ENCODE peak calls at places on chromosome 13, in eight cellular contexts. I is upper lobe of left lung; V is Karpas-422; P is CD8-positive, alpha-beta memory T cell; W is Caco-2; G is colonic mucosa; L is A673; Q is CD8-positive, alpha-beta T cell. Z is an unnamed sample.

GRCh38 chr13:77994166-77994565 is 75.5 kb upstream of the EDNRB start:
- DNase-seq in I (no peak), V (no peak), P (no peak), W (no peak), G (no peak), L (no peak), Q (no peak), Z (no peak)

GRCh38 chr13:111915104-111915551 is 151.8 kb upstream of the SOX1 start:
- DNase-seq in I (no peak), V (no peak), P (no peak), W (no peak), G (peak; percentile 4), L (no peak), Q (no peak), Z (no peak)

GRCh38 chr13:93857126-93857525 is 622.4 kb downstream of the DCT start:
- DNase-seq in I (no peak), V (no peak), P (no peak), W (no peak), G (no peak), L (no peak), Q (no peak), Z (no peak)

GRCh38 chr13:43787998-43788397 is 1.2 kb upstream of the ENOX1 start:
- DNase-seq in I (no peak), V (no peak), P (no peak), W (peak; percentile 73), G (no peak), L (peak; percentile 46), Q (no peak), Z (no peak)

GRCh38 chr13:80979035-80979641 is 638.2 kb upstream of the SPRY2 start:
- DNase-seq in I (no peak), V (peak; percentile 80), P (peak; percentile 5), W (peak; percentile 69), G (peak; percentile 26), L (peak; percentile 77), Q (no peak), Z (no peak)

GRCh38 chr13:74136089-74136658 is 2.0 kb upstream of the KLF12 start:
- DNase-seq in I (peak; percentile 87), V (peak; percentile 62), P (peak; percentile 43), W (peak; percentile 36), G (peak; percentile 51), L (peak; percentile 11), Q (peak; percentile 59), Z (peak; percentile 24)

GRCh38 chr13:24700539-24700938 is 20.3 kb downstream of the ATP12A start:
- DNase-seq in I (no peak), V (no peak), P (no peak), W (no peak), G (no peak), L (no peak), Q (no peak), Z (no peak)

GRCh38 chr13:45381196-45381595 is 37.0 kb downstream of the SLC25A30 start:
- DNase-seq in I (no peak), V (no peak), P (no peak), W (no peak), G (no peak), L (no peak), Q (no peak), Z (no peak)

GRCh38 chr13:108214511-108215383 is 589 bp downstream of the LIG4 start:
- DNase-seq in I (peak; percentile 49), V (no peak), P (no peak), W (no peak), G (peak; percentile 19), L (no peak), Q (peak; percentile 88), Z (no peak)

GRCh38 chr13:113853518-113854237 is 10.2 kb downstream of the GAS6 start:
- DNase-seq in I (peak; percentile 55), V (no peak), P (no peak), W (no peak), G (peak; percentile 20), L (no peak), Q (no peak), Z (no peak)

GRCh38 chr13:43895940-43896339 is 16.2 kb downstream of the LACC1 start:
- DNase-seq in I (no peak), V (no peak), P (no peak), W (no peak), G (no peak), L (no peak), Q (no peak), Z (no peak)

GRCh38 chr13:111210488-111210887 is 95.4 kb downstream of the ARHGEF7 start:
- DNase-seq in I (no peak), V (no peak), P (no peak), W (no peak), G (no peak), L (peak; percentile 86), Q (no peak), Z (no peak)

GRCh38 chr13:51453308-51453958 is 597 bp upstream of the INTS6 start:
- DNase-seq in I (peak; percentile 96), V (peak; percentile 91), P (peak; percentile 81), W (no peak), G (peak; percentile 87), L (peak; percentile 78), Q (peak; percentile 84), Z (peak; percentile 70)

GRCh38 chr13:32087955-32088747 is 56.6 kb downstream of the FRY start:
- DNase-seq in I (no peak), V (no peak), P (no peak), W (no peak), G (no peak), L (no peak), Q (no peak), Z (no peak)

GRCh38 chr13:108551674-108552073 is 77.7 kb upstream of the MYO16 start:
- DNase-seq in I (no peak), V (no peak), P (no peak), W (no peak), G (no peak), L (no peak), Q (no peak), Z (no peak)

GRCh38 chr13:50707533-50708096 is 135.9 kb downstream of the DLEU7 start:
- DNase-seq in I (no peak), V (no peak), P (no peak), W (no peak), G (no peak), L (no peak), Q (no peak), Z (no peak)

GRCh38 chr13:91165758-91166157 is 181.7 kb upstream of the MIR17HG start:
- DNase-seq in I (no peak), V (no peak), P (no peak), W (no peak), G (no peak), L (no peak), Q (no peak), Z (no peak)

GRCh38 chr13:46839399-46839798 is 42.4 kb upstream of the ESD start:
- DNase-seq in I (no peak), V (no peak), P (no peak), W (no peak), G (no peak), L (no peak), Q (no peak), Z (no peak)

GRCh38 chr13:113114511-113115362 is 7.9 kb upstream of the F10 start:
- DNase-seq in I (no peak), V (no peak), P (no peak), W (no peak), G (no peak), L (no peak), Q (no peak), Z (no peak)

GRCh38 chr13:77422724-77423123 is 95.8 kb upstream of the MYCBP2 start:
- DNase-seq in I (no peak), V (no peak), P (no peak), W (peak; percentile 38), G (no peak), L (no peak), Q (no peak), Z (no peak)

GRCh38 chr13:113178896-113179167 is 20.4 kb downstream of the PROZ start:
- DNase-seq in I (no peak), V (no peak), P (no peak), W (no peak), G (no peak), L (no peak), Q (no peak), Z (no peak)

GRCh38 chr13:47959468-47960088 is 41.5 kb downstream of the SUCLA2 start:
- DNase-seq in I (no peak), V (no peak), P (no peak), W (no peak), G (no peak), L (no peak), Q (no peak), Z (no peak)

GRCh38 chr13:47957073-47957472 is 44.0 kb downstream of the SUCLA2 start:
- DNase-seq in I (no peak), V (no peak), P (no peak), W (no peak), G (no peak), L (no peak), Q (no peak), Z (no peak)

DNA sequence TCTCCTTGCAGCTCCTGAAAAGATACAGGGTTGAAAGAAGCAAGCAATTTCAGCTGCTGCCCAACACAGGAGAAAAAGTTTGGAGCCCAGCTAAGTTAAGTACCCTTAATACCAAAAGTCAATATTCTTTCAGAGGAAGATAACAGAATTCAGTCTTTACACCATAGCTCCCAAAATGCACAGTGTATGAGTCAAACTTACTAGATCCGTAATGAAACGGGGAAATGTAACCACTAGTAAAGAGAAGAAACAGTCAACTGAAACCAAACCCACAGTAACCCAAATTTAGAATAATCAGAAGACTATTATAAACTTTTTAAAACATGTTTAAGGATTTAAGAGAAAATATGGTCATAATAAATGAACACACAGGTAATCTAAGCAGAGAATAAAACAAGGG is 45.2 kb downstream of the SUCLA2 start:
- DNase-seq in I (no peak), V (no peak), P (no peak), W (no peak), G (no peak), L (no peak), Q (no peak), Z (no peak)
- H3K9me3 ChIP-seq in I (peaks cover 4% of the 10 kb centered on the region), V (peaks cover 21% of the 10 kb centered on the region), P (no peaks in the 10 kb centered on the region), W (peaks cover 44% of the 10 kb centered on the region), G (no peaks in the 10 kb centered on the region), L (peaks cover 32% of the 10 kb centered on the region), Q (peaks cover 8% of the 10 kb centered on the region), Z (peaks cover 12% of the 10 kb centered on the region)

GRCh38 chr13:19075418-19075817 is 106.2 kb downstream of the TUBA3C start:
- DNase-seq in I (no peak), V (no peak), P (no peak), W (no peak), G (no peak), L (no peak), Q (no peak), Z (no peak)
- H3K9me3 ChIP-seq in I (no peaks in the 10 kb centered on the region), V (peaks cover 18% of the 10 kb centered on the region), P (no peaks in the 10 kb centered on the region), W (no peaks in the 10 kb centered on the region), G (no peaks in the 10 kb centered on the region), L (no peaks in the 10 kb centered on the region), Q (no peaks in the 10 kb centered on the region), Z (no peaks in the 10 kb centered on the region)

DNA sequence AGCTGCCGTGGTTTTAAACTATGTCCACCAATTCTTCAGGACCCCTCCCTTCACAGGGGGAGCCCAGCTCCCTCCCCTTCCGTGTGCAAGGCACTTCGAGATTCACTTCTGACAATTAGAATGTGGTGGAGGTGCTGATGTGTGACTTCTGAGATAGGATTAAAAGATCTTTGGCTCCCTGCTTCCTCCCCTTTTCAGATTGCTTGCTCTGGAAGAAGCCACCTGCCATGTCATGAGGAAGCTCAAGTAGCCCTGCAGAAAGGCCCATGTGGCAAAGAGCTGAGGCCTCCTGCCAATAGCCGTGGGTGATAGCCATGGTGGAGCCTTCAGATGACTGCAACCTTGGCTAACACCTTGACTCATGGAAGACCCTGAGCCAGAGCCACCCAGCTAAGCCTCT is 204.9 kb downstream of the COL4A1 start:
- DNase-seq in I (no peak), V (no peak), P (no peak), W (no peak), G (no peak), L (no peak), Q (no peak), Z (no peak)
- H3K9me3 ChIP-seq in I (no peaks in the 10 kb centered on the region), V (peaks cover 4% of the 10 kb centered on the region), P (no peaks in the 10 kb centered on the region), W (peaks cover 11% of the 10 kb centered on the region), G (no peaks in the 10 kb centered on the region), L (peaks cover 6% of the 10 kb centered on the region), Q (no peaks in the 10 kb centered on the region), Z (no peaks in the 10 kb centered on the region)

GRCh38 chr13:37587236-37587635 is 11.3 kb downstream of the POSTN start:
- DNase-seq in I (no peak), V (no peak), P (no peak), W (no peak), G (no peak), L (no peak), Q (no peak), Z (no peak)
- H3K9me3 ChIP-seq in I (no peaks in the 10 kb centered on the region), V (no peaks in the 10 kb centered on the region), P (no peaks in the 10 kb centered on the region), W (no peaks in the 10 kb centered on the region), G (no peaks in the 10 kb centered on the region), L (no peaks in the 10 kb centered on the region), Q (no peaks in the 10 kb centered on the region), Z (no peaks in the 10 kb centered on the region)

Z was measured in T-helper 17 cell.